ENCODE peak calls at places on chromosomes 2 and 18, in ten cellular contexts. X, F, K, L, M, Z, A, G, B and D are unnamed samples.
A peak's percentile ranks its signal among the peaks of the same experiment; 100 is the strongest.

GRCh38 chr2:241555711-241556110 is 2.8 kb upstream of the BOK start:
- ATAC-seq in X (no peak), A (no peak), M (no peak), B (no peak), K (no peak), G (peak; percentile 25), L (no peak), Z (no peak), F (peak; percentile 24), D (peak; percentile 43)

GRCh38 chr18:59265246-59266018 is 7.8 kb downstream of the RAX start:
- ATAC-seq in G (no peak), A (peak; percentile 68), K (no peak), X (no peak), F (no peak), Z (no peak), M (peak; percentile 42), L (no peak), B (no peak), D (no peak)

GRCh38 chr2:88885275-88885674 is 193.8 kb downstream of the RPIA start:
- ATAC-seq in F (no peak), M (no peak), G (no peak), B (no peak), K (no peak), L (no peak), X (no peak), Z (no peak), A (peak; percentile 54), D (no peak)

GRCh38 chr2:182055993-182056392 is 70.3 kb downstream of the PPP1R1C start:
- ATAC-seq in X (no peak), F (no peak), Z (no peak), L (no peak), B (peak; percentile 78), A (no peak), G (no peak), M (no peak), K (no peak), D (no peak)

GRCh38 chr2:218218409-218219185 is 1.6 kb downstream of the ARPC2 start:
- ATAC-seq in L (peak; percentile 9), K (no peak), F (no peak), X (peak; percentile 10), M (no peak), Z (no peak), B (no peak), G (no peak), A (peak; percentile 65), D (peak; percentile 73)

GRCh38 chr2:38568724-38569478 is 33.8 kb downstream of the HNRNPLL start:
- ATAC-seq in F (no peak), A (no peak), B (no peak), M (no peak), K (no peak), L (no peak), X (no peak), Z (no peak), G (no peak), D (no peak)

GRCh38 chr2:190961918-190962487 is 52.0 kb downstream of the STAT1 start:
- ATAC-seq in G (no peak), B (peak; percentile 38), Z (no peak), X (peak; percentile 20), L (no peak), K (peak; percentile 25), M (peak; percentile 71), A (no peak), F (no peak), D (no peak)

GRCh38 chr2:181362561-181362960 is 94.6 kb upstream of the ITGA4 start:
- ATAC-seq in K (no peak), B (no peak), M (no peak), F (no peak), G (no peak), L (no peak), A (no peak), X (no peak), Z (no peak), D (no peak)

GRCh38 chr2:81235601-81236000 is 931.0 kb upstream of the LRRTM1 start:
- ATAC-seq in F (no peak), A (no peak), K (no peak), X (no peak), M (no peak), L (no peak), Z (no peak), G (no peak), B (no peak), D (no peak)

GRCh38 chr18:76448262-76449109 is 46.6 kb downstream of the ZNF516 start:
- ATAC-seq in B (no peak), G (peak; percentile 59), Z (no peak), M (peak; percentile 66), A (no peak), L (no peak), F (peak; percentile 52), K (no peak), X (no peak), D (peak; percentile 39)

GRCh38 chr2:136539355-136539754 is 226.0 kb upstream of the THSD7B start:
- ATAC-seq in X (no peak), F (no peak), G (no peak), Z (no peak), M (no peak), L (no peak), A (no peak), B (no peak), K (no peak), D (no peak)

GRCh38 chr2:67322361-67323001 is 74.7 kb upstream of the ETAA1 start:
- ATAC-seq in G (peak; percentile 76), A (no peak), Z (peak; percentile 94), L (no peak), X (no peak), B (peak; percentile 68), K (peak; percentile 51), M (peak; percentile 83), F (peak; percentile 50), D (peak; percentile 44)

GRCh38 chr2:217393585-217394032 is 533.7 kb upstream of the TNP1 start:
- ATAC-seq in B (peak; percentile 95), L (no peak), A (no peak), F (peak; percentile 42), M (peak; percentile 57), K (peak; percentile 92), G (peak; percentile 23), Z (peak; percentile 48), X (no peak), D (peak; percentile 85)

GRCh38 chr2:24885221-24886113 is 34.6 kb downstream of the ADCY3 start:
- ATAC-seq in L (no peak), G (no peak), K (no peak), B (no peak), A (peak; percentile 51), X (no peak), M (no peak), F (peak; percentile 34), Z (no peak), D (no peak)

GRCh38 chr2:205787761-205788160 is 105.5 kb downstream of the NRP2 start:
- ATAC-seq in F (no peak), A (no peak), B (no peak), K (peak; percentile 39), G (no peak), X (no peak), L (no peak), Z (no peak), M (peak; percentile 83), D (no peak)

GRCh38 chr2:144404621-144405312 is 115.2 kb downstream of the ZEB2 start:
- ATAC-seq in L (no peak), K (no peak), B (peak; percentile 32), A (no peak), F (no peak), M (peak; percentile 30), X (no peak), Z (no peak), G (no peak), D (no peak)

GRCh38 chr18:7234061-7234460 is 3.2 kb downstream of the LRRC30 start:
- ATAC-seq in X (no peak), L (no peak), A (no peak), K (no peak), F (no peak), M (peak; percentile 83), Z (no peak), G (no peak), B (peak; percentile 94), D (no peak)

GRCh38 chr2:176390276-176390675 is 121.0 kb downstream of the MTX2 start:
- ATAC-seq in F (no peak), A (no peak), B (no peak), Z (no peak), L (no peak), M (no peak), X (no peak), K (no peak), G (no peak), D (no peak)

GRCh38 chr2:30625600-30626208 is 178.7 kb downstream of the LCLAT1 start:
- ATAC-seq in B (peak; percentile 88), G (no peak), K (no peak), L (no peak), X (no peak), M (no peak), Z (no peak), F (no peak), A (no peak), D (no peak)

GRCh38 chr2:168194784-168195522 is 52.4 kb downstream of the STK39 start:
- ATAC-seq in Z (no peak), K (no peak), X (peak; percentile 63), L (peak; percentile 82), A (peak; percentile 93), G (no peak), M (no peak), B (no peak), F (no peak), D (no peak)

GRCh38 chr2:86284401-86284841 is 53.0 kb downstream of the REEP1 start:
- ATAC-seq in B (peak; percentile 86), L (no peak), G (no peak), F (no peak), X (no peak), K (peak; percentile 16), A (no peak), Z (peak; percentile 48), M (no peak), D (no peak)

GRCh38 chr2:239151201-239152131 is 249.4 kb downstream of the HDAC4 start:
- ATAC-seq in G (no peak), A (no peak), X (no peak), Z (peak; percentile 6), K (peak; percentile 87), B (peak; percentile 61), F (no peak), M (no peak), L (no peak), D (no peak)

GRCh38 chr2:42252464-42252863 is 83.3 kb downstream of the EML4 start:
- ATAC-seq in B (no peak), L (peak; percentile 38), K (no peak), M (no peak), G (no peak), X (peak; percentile 57), F (no peak), A (peak; percentile 35), Z (no peak), D (no peak)

GRCh38 chr2:38571186-38571585 is 31.5 kb downstream of the HNRNPLL start:
- ATAC-seq in G (no peak), X (peak; percentile 63), A (no peak), Z (no peak), M (no peak), F (no peak), L (peak; percentile 99), K (no peak), B (no peak), D (no peak)

GRCh38 chr18:46224181-46224775 is 120.1 kb downstream of the HAUS1 start:
- ATAC-seq in L (peak; percentile 42), M (no peak), Z (no peak), G (no peak), B (no peak), F (no peak), X (no peak), A (no peak), K (no peak), D (no peak)

GRCh38 chr18:74234326-74235171 is 57.2 kb downstream of the CYB5A start:
- ATAC-seq in G (peak; percentile 92), M (peak; percentile 93), Z (peak; percentile 94), B (peak; percentile 90), X (no peak), L (no peak), F (peak; percentile 95), A (no peak), K (peak; percentile 83), D (peak; percentile 97)

GRCh38 chr18:23640023-23640422 is 22.7 kb downstream of the ANKRD29 start:
- ATAC-seq in K (no peak), M (peak; percentile 54), X (no peak), B (no peak), G (peak; percentile 61), A (no peak), F (no peak), L (no peak), Z (no peak), D (no peak)

GRCh38 chr2:238299803-238300202 is 11.4 kb upstream of the PER2 start:
- ATAC-seq in A (no peak), X (no peak), F (peak; percentile 90), B (no peak), M (peak; percentile 67), L (no peak), Z (peak; percentile 94), G (peak; percentile 89), K (no peak), D (peak; percentile 32)